ENCODE peak calls at places on chromosomes 1 and 21, in six cellular contexts. P is stimulated activated CD8-positive, alpha-beta memory T cell treated with anti-CD3 and anti-CD28 coated beads, Interleukin-4, amount 100 ng/mL, for 24 hours; E is T-helper 2 cell; R is skeletal muscle cell; K is fibroblast of pulmonary artery; M is activated T-cell treated with anti-CD3 and anti-CD28 coated beads, Interleukin-2, amount 50 U/mL, for 48 hours. T is an unnamed sample.

GRCh38 chr1:13699936-13700520 is at the start of gene PRDM2:
- DNase-seq in E (peak), K (peak), R (no peak), P (peak), M (peak), T (peak)

GRCh38 chr1:220808501-220809186 is 21.9 kb downstream of the MTARC1 start:
- DNase-seq in K (no peak), E (no peak), M (no peak), R (no peak), P (no peak), T (no peak)

GRCh38 chr21:38505654-38506523 is 7.6 kb upstream of the ERG start:
- DNase-seq in R (no peak), E (peak), M (no peak), P (no peak), K (peak), T (no peak)

GRCh38 chr1:56574794-56575193 is 4.6 kb downstream of the PLPP3 start:
- DNase-seq in E (no peak), R (no peak), K (no peak), P (no peak), M (no peak), T (no peak)

GRCh38 chr1:85274969-85275453 is 1.4 kb downstream of the BCL10 start:
- DNase-seq in M (no peak), R (peak), P (no peak), E (no peak), K (peak), T (no peak)

GRCh38 chr1:30320581-30320890 is 402.8 kb downstream of the MATN1 start:
- DNase-seq in E (no peak), K (no peak), P (no peak), M (no peak), R (no peak), T (no peak)

GRCh38 chr21:39109596-39110210 is 73.5 kb downstream of the PSMG1 start:
- DNase-seq in K (no peak), R (no peak), P (no peak), E (no peak), M (no peak), T (no peak)

GRCh38 chr1:183590225-183591191 is at the start of gene NCF2:
- DNase-seq in R (no peak), P (no peak), M (peak), K (peak), E (peak), T (peak)

GRCh38 chr1:1371741-1372711 is 3.0 kb downstream of the AURKAIP1 start:
- DNase-seq in K (no peak), P (peak), R (no peak), M (peak), E (peak), T (peak)

GRCh38 chr1:45299981-45300668 is 26.6 kb upstream of the HPDL start:
- DNase-seq in M (peak), P (peak), R (peak), E (peak), K (peak), T (peak)

GRCh38 chr1:170318141-170318540 is 172.4 kb downstream of the NTMT2 start:
- DNase-seq in P (no peak), E (no peak), M (no peak), R (no peak), K (no peak), T (no peak)

GRCh38 chr1:3080236-3080964 is 11.4 kb downstream of the PRDM16 start:
- DNase-seq in R (no peak), M (no peak), K (no peak), P (no peak), E (no peak), T (no peak)

GRCh38 chr1:25990702-25991395 is 7.0 kb downstream of the PAFAH2 start:
- DNase-seq in K (no peak), P (peak), M (peak), E (peak), R (no peak), T (peak)

GRCh38 chr1:232614811-232615210 is 15.1 kb downstream of the SIPA1L2 start:
- DNase-seq in M (no peak), P (no peak), R (no peak), E (no peak), K (no peak), T (no peak)

GRCh38 chr1:228875741-228876140 is 140.5 kb downstream of the RHOU start:
- DNase-seq in M (no peak), K (peak), E (no peak), P (no peak), R (no peak), T (no peak)

GRCh38 chr1:178633068-178633467 is 92.0 kb upstream of the RALGPS2 start:
- DNase-seq in K (peak), E (no peak), P (no peak), R (peak), M (no peak), T (no peak)

GRCh38 chr1:40662151-40662550 is 3.3 kb downstream of the RIMS3 start:
- DNase-seq in E (no peak), M (no peak), R (no peak), P (no peak), K (no peak), T (no peak)

GRCh38 chr1:32142446-32143301 is 34.8 kb downstream of the KPNA6 start:
- DNase-seq in E (peak), K (peak), R (peak), P (no peak), M (no peak), T (no peak)

GRCh38 chr1:213982814-213983588 is 4.8 kb upstream of the PROX1 start:
- DNase-seq in P (no peak), M (no peak), E (peak), R (no peak), K (no peak), T (no peak)

GRCh38 chr1:222161676-222162075 is 386.2 kb downstream of the HHIPL2 start:
- DNase-seq in E (no peak), P (no peak), K (no peak), R (peak), M (no peak), T (no peak)

GRCh38 chr1:193634470-193634869 is 448.1 kb upstream of the B3GALT2 start:
- DNase-seq in M (no peak), R (peak), K (peak), P (no peak), E (peak), T (no peak)

GRCh38 chr1:204493882-204494280 is 724 bp downstream of the PIK3C2B start:
- DNase-seq in P (peak), K (no peak), M (peak), R (no peak), E (peak), T (no peak)

GRCh38 chr1:1000357-1001056 is 610 bp upstream of the HES4 start:
- DNase-seq in R (peak), E (peak), P (peak), K (peak), M (peak), T (peak)

GRCh38 chr1:195763907-195764183 is 844.4 kb downstream of the KCNT2 start:
- DNase-seq in R (no peak), M (no peak), K (no peak), E (no peak), P (no peak), T (no peak)

GRCh38 chr1:222777977-222778376 is 36.9 kb upstream of the DISP1 start:
- DNase-seq in M (no peak), R (peak), K (peak), P (no peak), E (no peak), T (no peak)

GRCh38 chr1:222618001-222618879 is at the start of gene MIA3:
- DNase-seq in K (peak), P (peak), M (peak), R (no peak), E (peak), T (peak)

GRCh38 chr1:89844236-89844807 is 23.5 kb downstream of the LRRC8D start:
- DNase-seq in P (no peak), R (no peak), M (peak), E (peak), K (no peak), T (peak)

GRCh38 chr1:228022571-228023293 is 15.9 kb downstream of the WNT3A start:
- DNase-seq in P (no peak), E (no peak), K (no peak), R (no peak), M (no peak), T (no peak)

GRCh38 chr1:230267338-230268065 is 158.6 kb downstream of the PGBD5 start:
- DNase-seq in R (no peak), K (no peak), P (no peak), E (no peak), M (peak), T (no peak)

GRCh38 chr21:18369115-18369514 is 34.5 kb downstream of the TMPRSS15 start:
- DNase-seq in M (no peak), P (no peak), K (peak), R (peak), E (peak), T (no peak)

GRCh38 chr1:15676688-15677661 is 7.1 kb upstream of the PLEKHM2 start:
- DNase-seq in P (no peak), E (no peak), M (no peak), R (no peak), K (no peak), T (no peak)

GRCh38 chr1:116356067-116356466 is 17.0 kb upstream of the ATP1A1 start:
- DNase-seq in P (no peak), M (no peak), K (no peak), R (no peak), E (no peak), T (no peak)

GRCh38 chr1:22808846-22809501 is 98.3 kb downstream of the EPHB2 start:
- DNase-seq in P (no peak), R (peak), K (peak), M (no peak), E (no peak), T (no peak)

GRCh38 chr1:46102769-46103476 is 29.5 kb downstream of the PIK3R3 start:
- DNase-seq in E (peak), R (no peak), P (no peak), K (no peak), M (no peak), T (no peak)

GRCh38 chr21:36059823-36060158 is 535 bp downstream of the SETD4 start:
- DNase-seq in E (no peak), P (no peak), M (no peak), R (no peak), K (no peak), T (no peak)

GRCh38 chr21:29332461-29333354 is 34.0 kb downstream of the BACH1 start:
- DNase-seq in R (no peak), K (peak), P (no peak), E (no peak), M (no peak), T (no peak)

GRCh38 chr1:59692591-59692990 is 122.2 kb upstream of the HOOK1 start:
- DNase-seq in M (no peak), K (peak), E (no peak), P (no peak), R (peak), T (no peak)

GRCh38 chr1:71014110-71014509 is 33.5 kb downstream of the PTGER3 start:
- DNase-seq in R (no peak), K (peak), P (no peak), M (no peak), E (no peak), T (no peak)

GRCh38 chr1:100109554-100110066 is 23.1 kb downstream of the SASS6 start:
- DNase-seq in E (no peak), M (no peak), P (no peak), K (no peak), R (no peak), T (no peak)

GRCh38 chr1:15803380-15803779 is 4.1 kb downstream of the UQCRHL start:
- DNase-seq in R (no peak), K (peak), E (peak), M (peak), P (no peak), T (peak)